ENCODE peak calls at places on chromosomes 2 and 18, in eight cellular contexts. T, J, F, G, W, L, U and Q are unnamed samples.

GRCh38 chr2:58427572-58428285 is 186.6 kb upstream of the FANCL start:
- ATAC-seq in F (peak; percentile 13), U (no peak), W (peak; percentile 36), J (no peak), T (peak; percentile 17), L (no peak), G (no peak), Q (no peak)

GRCh38 chr2:238882083-238882755 is 34.3 kb downstream of the TWIST2 start:
- ATAC-seq in U (no peak), F (no peak), J (no peak), W (no peak), G (no peak), T (peak; percentile 22), L (no peak), Q (no peak)

GRCh38 chr2:60446413-60447358 is 106.8 kb downstream of the BCL11A start:
- ATAC-seq in U (no peak), J (no peak), W (no peak), T (no peak), G (no peak), F (peak; percentile 38), L (peak; percentile 91), Q (no peak)

GRCh38 chr2:66110646-66111045 is 324.3 kb upstream of the MEIS1 start:
- ATAC-seq in L (no peak), G (no peak), J (no peak), W (no peak), T (no peak), F (no peak), U (no peak), Q (no peak)

GRCh38 chr2:223870840-223871618 is 33.6 kb upstream of the AP1S3 start:
- ATAC-seq in T (no peak), U (no peak), L (no peak), J (no peak), F (no peak), G (no peak), W (no peak), Q (no peak)

GRCh38 chr2:148338544-148338943 is 306.0 kb upstream of the EPC2 start:
- ATAC-seq in G (no peak), W (peak; percentile 43), L (no peak), F (no peak), J (no peak), T (no peak), U (no peak), Q (no peak)

GRCh38 chr2:25215948-25216679 is 47.7 kb upstream of the POMC start:
- ATAC-seq in W (no peak), L (peak; percentile 89), F (peak; percentile 87), J (no peak), G (no peak), T (peak; percentile 95), U (peak; percentile 56), Q (peak; percentile 82)

GRCh38 chr2:219274392-219274921 is 4.7 kb upstream of the DNAJB2 start:
- ATAC-seq in W (no peak), L (no peak), F (peak; percentile 8), J (peak; percentile 47), U (no peak), G (no peak), T (peak; percentile 52), Q (peak; percentile 24)

GRCh38 chr2:135530313-135531230 is at the start of gene ZRANB3:
- ATAC-seq in L (peak; percentile 83), W (peak; percentile 88), F (peak; percentile 84), G (peak; percentile 85), T (peak; percentile 89), U (peak; percentile 95), J (peak; percentile 80), Q (peak; percentile 88)

GRCh38 chr2:172256886-172257285 is 154.2 kb upstream of the DLX2 start:
- ATAC-seq in U (no peak), G (no peak), T (no peak), F (no peak), W (no peak), L (no peak), J (no peak), Q (no peak)

GRCh38 chr2:177246000-177246399 is 18.5 kb downstream of the NFE2L2 start:
- ATAC-seq in U (no peak), J (no peak), T (peak; percentile 17), G (peak; percentile 6), L (no peak), W (peak; percentile 3), F (peak; percentile 24), Q (no peak)

GRCh38 chr2:197784956-197785941 is at the start of gene BOLL:
- ATAC-seq in G (no peak), W (peak; percentile 43), J (no peak), T (no peak), U (no peak), F (no peak), L (no peak), Q (no peak)

GRCh38 chr18:75314117-75314516 is 103.5 kb downstream of the TSHZ1 start:
- ATAC-seq in U (no peak), L (no peak), T (no peak), J (no peak), G (no peak), W (peak; percentile 48), F (no peak), Q (no peak)

GRCh38 chr18:73908323-73908722 is 239.3 kb downstream of the FBXO15 start:
- ATAC-seq in J (no peak), F (peak; percentile 98), U (no peak), L (no peak), G (peak; percentile 56), T (peak; percentile 74), W (peak; percentile 72), Q (no peak)

GRCh38 chr2:138112536-138112935 is 148.3 kb downstream of the HNMT start:
- ATAC-seq in T (no peak), G (no peak), J (no peak), L (no peak), U (no peak), F (no peak), W (no peak), Q (no peak)

GRCh38 chr2:237474511-237474911 is 12.5 kb upstream of the MLPH start:
- ATAC-seq in U (peak; percentile 31), G (no peak), L (no peak), T (no peak), F (no peak), J (no peak), W (no peak), Q (no peak)

GRCh38 chr2:139763705-139764104 is 983.5 kb upstream of the NXPH2 start:
- ATAC-seq in F (no peak), L (no peak), T (no peak), W (no peak), G (no peak), U (no peak), J (no peak), Q (no peak)

GRCh38 chr2:217899231-217900009 is 103.4 kb downstream of the TNS1 start:
- ATAC-seq in J (peak; percentile 99), W (peak; percentile 55), L (peak; percentile 94), T (peak; percentile 79), U (peak; percentile 77), F (peak; percentile 94), G (peak; percentile 96), Q (peak; percentile 57)

GRCh38 chr2:10406016-10406415 is 42.1 kb downstream of the ODC1 start:
- ATAC-seq in U (no peak), L (no peak), T (no peak), G (no peak), F (no peak), W (no peak), J (no peak), Q (no peak)

GRCh38 chr2:233085839-233086150 is 25.7 kb downstream of the INPP5D start:
- ATAC-seq in J (no peak), G (no peak), F (no peak), L (no peak), T (no peak), W (no peak), U (no peak), Q (no peak)
- H3K4me1 ChIP-seq in J (no peaks in the 10 kb centered on the region), G (peaks cover 31% of the 10 kb centered on the region), F (no peaks in the 10 kb centered on the region), L (peaks cover 80% of the 10 kb centered on the region), T (no peaks in the 10 kb centered on the region), W (peaks cover 45% of the 10 kb centered on the region), U (peaks cover 63% of the 10 kb centered on the region), Q (peaks cover 3% of the 10 kb centered on the region)

GRCh38 chr2:120314656-120315366 is 31.1 kb upstream of the INHBB start:
- ATAC-seq in F (no peak), T (no peak), L (no peak), G (no peak), J (no peak), W (no peak), U (no peak), Q (no peak)

GRCh38 chr2:120313695-120314615 is 32.0 kb upstream of the INHBB start:
- ATAC-seq in L (no peak), F (peak; percentile 23), G (peak; percentile 33), J (no peak), W (peak; percentile 62), T (peak; percentile 4), U (no peak), Q (peak; percentile 11)

GRCh38 chr2:120315367-120316033 is 30.4 kb upstream of the INHBB start:
- ATAC-seq in W (no peak), L (no peak), G (no peak), U (no peak), T (no peak), J (no peak), F (no peak), Q (no peak)

GRCh38 chr2:120312076-120312475 is 33.9 kb upstream of the INHBB start:
- ATAC-seq in T (no peak), F (no peak), U (no peak), L (no peak), J (no peak), G (no peak), W (no peak), Q (no peak)

GRCh38 chr2:120312861-120313694 is 32.9 kb upstream of the INHBB start:
- ATAC-seq in J (peak; percentile 86), T (peak; percentile 88), U (peak; percentile 77), F (peak; percentile 81), G (peak; percentile 92), L (peak; percentile 72), W (peak; percentile 77), Q (peak; percentile 87)
- TF ChIP-seq POLR2AphosphoS5 in J (no peak), T (no peak), U (peak; percentile 26), F (no peak), G (no peak), L (no peak), W (no peak), Q (peak; percentile 24)

GRCh38 chr2:182716665-182716990 is 571 bp downstream of the DNAJC10 start:
- ATAC-seq in W (peak; percentile 17), U (peak; percentile 28), F (peak; percentile 19), T (no peak), J (peak; percentile 49), G (peak; percentile 38), L (peak; percentile 24), Q (no peak)
- H3K4me1 ChIP-seq in W (peaks cover 27% of the 10 kb centered on the region), U (peaks cover 8% of the 10 kb centered on the region), F (peaks cover 12% of the 10 kb centered on the region), T (peaks cover 14% of the 10 kb centered on the region), J (peaks cover 8% of the 10 kb centered on the region), G (peaks cover 11% of the 10 kb centered on the region), L (peaks cover 5% of the 10 kb centered on the region), Q (peaks cover 28% of the 10 kb centered on the region)

DNA sequence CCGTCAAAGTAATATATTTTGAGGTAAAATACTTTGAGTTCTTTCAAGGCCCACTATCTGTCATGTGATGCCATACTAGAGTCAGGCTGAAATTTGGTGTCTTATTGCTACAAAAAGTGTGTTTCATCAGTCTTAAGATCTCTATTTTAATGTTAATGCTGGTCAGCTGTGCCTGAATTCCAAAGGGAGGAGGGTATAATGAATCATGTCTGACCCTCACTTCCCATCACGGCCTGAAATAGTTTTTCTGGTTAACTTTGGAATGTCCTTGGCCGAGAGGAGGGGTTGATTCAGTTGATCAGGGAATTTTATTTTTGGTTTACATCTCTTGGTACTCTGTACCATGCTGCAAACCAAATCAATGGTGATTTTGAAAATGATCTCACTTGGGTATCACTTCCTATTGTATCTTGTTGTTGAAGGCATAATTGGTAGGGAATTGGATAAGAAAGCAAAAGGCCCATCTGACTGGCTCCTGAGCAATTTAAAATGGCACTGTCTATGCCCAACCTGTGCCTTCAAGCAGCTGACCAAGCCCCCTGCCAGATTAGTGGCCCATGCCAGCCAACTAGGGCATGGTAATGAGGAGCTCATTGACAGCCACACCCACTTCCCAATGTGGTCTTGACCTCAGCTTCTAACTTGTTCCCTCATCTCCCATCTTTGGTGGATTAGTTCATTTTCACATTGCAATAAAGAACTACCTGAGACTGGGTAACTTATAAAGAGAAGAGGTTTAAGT is 6.1 kb upstream of the SLC35F5 start:
- ATAC-seq in L (no peak), G (no peak), W (no peak), F (no peak), U (no peak), J (no peak), T (no peak), Q (no peak)
- TF ChIP-seq POLR2AphosphoS5 in L (no peak), G (no peak), W (no peak), F (no peak), U (no peak), J (no peak), T (no peak), Q (no peak)